ENCODE peak calls at places on chromosomes 4 and X, in eight cellular contexts. K, A, G, F, B, L, P and N are unnamed samples.

GRCh38 chr4:39970559-39971270 is 7.0 kb downstream of the PDS5A start:
- DNase-seq in L (peak), A (no peak), F (no peak), K (peak), P (peak), B (peak), G (peak), N (no peak)

GRCh38 chrX:418927-419729 is 32.4 kb upstream of the PPP2R3B start:
- DNase-seq in F (no peak), K (no peak), G (no peak), P (no peak), B (no peak), A (no peak), L (no peak), N (no peak)

GRCh38 chr4:42892413-42892812 is at the start of gene GRXCR1:
- DNase-seq in L (no peak), F (no peak), A (no peak), B (no peak), K (no peak), P (no peak), G (no peak), N (no peak)

GRCh38 chrX:40108959-40109287 is 11.2 kb upstream of the BCOR start:
- DNase-seq in B (peak), G (peak), P (peak), L (peak), A (no peak), K (no peak), F (peak), N (peak)

GRCh38 chr4:25873632-25874129 is 10.9 kb upstream of the SEL1L3 start:
- DNase-seq in A (no peak), G (no peak), F (no peak), B (no peak), L (no peak), P (no peak), K (no peak), N (no peak)

GRCh38 chr4:92270908-92271307 is 32.9 kb upstream of the GRID2 start:
- DNase-seq in B (peak), G (peak), A (no peak), F (peak), K (peak), P (no peak), L (peak), N (no peak)

GRCh38 chr4:95068818-95069478 is 311.2 kb downstream of the BMPR1B start:
- DNase-seq in L (no peak), K (no peak), B (no peak), P (peak), F (no peak), G (no peak), A (peak), N (no peak)

GRCh38 chrX:56765816-56766553 is 36.9 kb downstream of the NBDY start:
- DNase-seq in F (no peak), K (no peak), P (peak), A (peak), G (no peak), B (no peak), L (no peak), N (no peak)

GRCh38 chr4:154606728-154607723 is 5.4 kb downstream of the FGG start:
- DNase-seq in L (no peak), B (no peak), P (no peak), F (no peak), A (no peak), G (no peak), K (no peak), N (no peak)

GRCh38 chrX:46865281-46865680 is 28.4 kb downstream of the RP2 start:
- DNase-seq in A (no peak), B (no peak), K (no peak), F (no peak), G (no peak), P (no peak), L (peak), N (no peak)

GRCh38 chr4:94995684-94996394 is 238.1 kb downstream of the BMPR1B start:
- DNase-seq in K (no peak), L (no peak), G (peak), A (no peak), B (peak), P (no peak), F (no peak), N (peak)

GRCh38 chr4:10083861-10084641 is 32.5 kb downstream of the WDR1 start:
- DNase-seq in F (peak), A (no peak), B (no peak), G (no peak), K (no peak), L (no peak), P (no peak), N (no peak)

GRCh38 chr4:6795821-6796220 is 13.3 kb downstream of the KIAA0232 start:
- DNase-seq in L (no peak), P (no peak), F (no peak), A (no peak), G (no peak), K (no peak), B (no peak), N (no peak)

GRCh38 chr4:117691572-117692351 is 342.5 kb upstream of the NDST3 start:
- DNase-seq in A (no peak), G (no peak), P (no peak), B (peak), F (no peak), K (no peak), L (no peak), N (no peak)

GRCh38 chrX:128464091-128464490 is 411.9 kb upstream of the ACTRT1 start:
- DNase-seq in L (peak), A (no peak), K (no peak), B (no peak), P (no peak), G (no peak), F (no peak), N (peak)

GRCh38 chr4:160129439-160129838 is 1026.6 kb downstream of the RAPGEF2 start:
- DNase-seq in G (no peak), P (no peak), L (peak), F (no peak), A (no peak), B (no peak), K (peak), N (peak)

GRCh38 chr4:182801626-182802025 is 115.6 kb downstream of the DCTD start:
- DNase-seq in G (no peak), F (no peak), P (no peak), L (no peak), K (no peak), B (no peak), A (no peak), N (no peak)

GRCh38 chr4:80500593-80500992 is 165.1 kb downstream of the CFAP299 start:
- DNase-seq in B (no peak), F (no peak), A (no peak), G (no peak), L (no peak), K (no peak), P (peak), N (no peak)

GRCh38 chrX:97308161-97308560 is 424.5 kb downstream of the RPA4 start:
- DNase-seq in F (no peak), A (no peak), G (no peak), P (no peak), L (no peak), B (no peak), K (no peak), N (no peak)

GRCh38 chr4:178937130-178937529 is 1494.9 kb upstream of the AGA start:
- DNase-seq in G (no peak), K (peak), A (no peak), L (peak), F (no peak), P (no peak), B (no peak), N (no peak)

GRCh38 chr4:88672987-88673386 is 24.6 kb downstream of the NAP1L5 start:
- DNase-seq in L (peak), K (no peak), G (peak), F (peak), A (peak), P (peak), B (peak), N (peak)

GRCh38 chr4:102259081-102259480 is 86.2 kb downstream of the SLC39A8 start:
- DNase-seq in B (no peak), K (no peak), G (no peak), A (no peak), F (no peak), L (peak), P (no peak), N (no peak)

DNA sequence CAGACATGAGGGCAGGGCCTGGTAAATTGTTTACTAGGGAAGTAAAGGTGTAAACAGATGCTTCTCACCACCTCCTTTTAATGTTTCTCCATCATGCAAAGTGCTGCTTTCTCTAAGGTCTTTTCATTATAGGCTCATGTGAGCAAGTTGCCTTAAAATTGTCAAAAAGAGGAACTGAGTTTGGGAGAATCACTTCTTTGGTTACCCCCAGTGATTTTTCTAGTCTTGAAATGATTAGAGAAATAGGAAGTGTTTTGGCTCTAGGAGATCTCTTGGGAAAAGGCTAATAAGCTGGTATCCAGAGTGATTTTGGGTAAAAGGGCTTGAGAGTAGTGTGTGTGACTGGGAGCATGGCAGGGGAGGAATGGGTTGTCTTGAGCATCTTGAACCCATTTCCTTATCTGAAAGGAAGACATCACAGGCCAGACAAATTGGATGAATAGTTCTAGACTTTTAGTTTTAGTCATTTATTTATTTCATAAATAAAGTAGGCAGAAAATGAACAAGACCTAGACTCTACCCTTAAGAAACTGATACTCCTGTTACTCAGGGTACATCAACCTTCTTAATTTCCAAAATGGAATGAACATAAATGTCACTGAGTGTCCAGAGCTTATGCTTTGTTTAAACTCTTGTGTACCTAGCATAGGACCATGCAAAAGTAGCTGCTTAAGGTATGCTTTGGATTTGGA is 14.2 kb downstream of the GRPR start:
- DNase-seq in F (no peak), L (no peak), A (no peak), K (no peak), B (no peak), G (no peak), P (peak), N (no peak)
- TF ChIP-seq EZH2phosphoT487 in F (no peak), L (no peak), A (no peak), K (no peak), B (no peak), G (no peak), P (no peak), N (no peak)

DNA sequence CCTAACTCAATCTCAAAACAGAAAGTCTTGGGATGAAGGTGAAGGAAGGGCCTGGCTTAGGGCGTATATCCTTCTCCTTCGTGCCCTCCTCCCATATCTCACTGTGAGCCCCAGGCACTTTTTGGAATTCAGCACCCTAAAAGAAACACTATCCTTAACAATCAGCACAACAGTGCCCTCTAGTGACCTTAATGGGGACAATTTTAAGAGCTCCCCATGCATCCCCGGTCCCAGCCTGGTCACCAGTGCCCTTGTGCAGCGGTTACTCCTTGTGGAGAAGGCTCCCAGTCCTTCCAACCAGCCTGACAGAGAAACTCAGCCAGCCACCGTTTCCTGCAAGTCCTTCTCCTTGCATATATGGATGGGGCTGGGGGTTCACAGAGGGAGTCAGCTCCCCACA is 4.2 kb downstream of the PAK3 start:
- DNase-seq in K (peak), G (peak), B (peak), F (peak), L (peak), P (peak), A (peak), N (peak)
- TF ChIP-seq CTCF in K (peak), G (peak), B (peak), F (peak), L (peak), P (peak), A (peak), N (peak)

DNA sequence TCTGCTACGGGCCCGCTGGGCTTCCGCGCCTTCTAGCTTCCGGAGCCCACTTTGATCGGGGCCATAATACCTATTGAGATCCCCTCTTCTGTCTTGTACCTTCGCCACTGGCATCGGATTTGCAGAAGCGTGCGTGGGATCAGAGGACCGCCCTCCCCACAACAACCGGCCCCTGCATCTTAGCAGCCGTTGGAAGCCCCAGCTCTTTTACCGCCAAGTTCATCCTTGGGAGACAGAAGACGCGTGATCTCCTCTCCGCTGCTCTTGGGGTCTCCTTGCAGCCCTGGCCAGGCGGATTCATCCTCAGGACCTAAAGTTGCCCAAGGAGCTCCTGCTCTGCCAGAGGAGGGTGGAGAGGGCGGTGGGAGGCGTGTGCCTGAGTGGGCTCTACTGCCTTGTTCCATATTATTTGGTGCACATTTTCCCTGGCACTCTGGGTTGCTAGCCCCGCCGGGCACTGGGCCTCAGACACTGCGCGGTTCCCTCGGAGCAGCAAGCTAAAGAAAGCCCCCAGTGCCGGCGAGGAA is 1.6 kb downstream of the SLIT2 start:
- DNase-seq in G (no peak), P (no peak), F (no peak), B (peak), A (no peak), K (no peak), L (no peak), N (no peak)
- H2AFZ ChIP-seq in G (no peak), P (no peak), F (peak), B (no peak), A (peak), K (no peak), L (no peak), N (no peak)

DNA sequence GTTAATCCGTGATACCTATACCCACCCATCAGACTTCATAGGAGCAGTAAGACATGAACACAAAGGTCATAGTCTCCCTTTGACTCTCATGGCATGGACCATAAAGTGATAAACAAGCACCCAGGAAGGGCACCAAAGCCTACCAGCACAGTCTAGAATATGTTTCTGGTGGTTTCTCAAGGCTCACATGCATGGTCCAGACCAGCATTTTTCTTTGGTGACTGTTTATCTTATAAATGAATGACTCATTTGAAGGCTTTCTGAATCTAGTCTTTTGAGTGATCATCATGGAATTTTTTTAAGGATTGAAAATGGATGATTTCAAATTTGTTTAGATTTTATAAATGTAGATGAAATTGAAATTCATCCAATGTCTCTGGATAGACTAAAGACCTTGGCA is 32.0 kb upstream of the AMELX start:
- DNase-seq in B (no peak), A (no peak), P (no peak), K (no peak), L (peak), G (no peak), F (no peak), N (no peak)
- TF ChIP-seq EZH2phosphoT487 in B (no peak), A (no peak), P (no peak), K (no peak), L (no peak), G (no peak), F (no peak), N (no peak)

GRCh38 chr4:150773032-150773431 is 191.1 kb downstream of the MAB21L2 start:
- DNase-seq in L (no peak), A (no peak), G (no peak), K (no peak), B (no peak), P (no peak), F (peak), N (no peak)
- TF ChIP-seq CTCF in L (no peak), A (no peak), G (no peak), K (no peak), B (no peak), P (no peak), F (no peak), N (no peak)

DNA sequence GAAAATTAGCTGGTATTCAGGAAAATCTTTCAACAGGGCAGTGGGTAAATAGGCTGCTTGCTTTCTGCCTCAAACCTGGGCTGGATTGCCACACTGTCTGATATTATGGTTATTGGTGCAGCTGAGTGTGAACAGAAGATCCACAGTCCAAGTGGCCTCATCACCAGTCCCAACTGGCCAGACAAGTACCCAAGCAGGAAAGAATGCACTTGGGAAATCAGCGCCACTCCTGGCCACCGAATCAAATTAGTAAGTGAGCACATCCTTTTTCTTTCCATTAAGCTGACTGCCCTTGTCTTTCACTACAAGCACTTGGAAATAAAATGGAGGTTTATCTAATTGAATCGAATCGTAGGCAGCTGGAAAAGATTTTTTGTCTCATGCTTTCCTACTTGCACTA is 204.7 kb downstream of the TLL1 start:
- DNase-seq in K (no peak), G (no peak), F (no peak), L (no peak), P (no peak), A (no peak), B (peak), N (no peak)
- H2AFZ ChIP-seq in K (no peak), G (no peak), F (no peak), L (no peak), P (no peak), A (no peak), B (no peak), N (no peak)